ENCODE peak calls at places on chromosome 2, in seven cellular contexts. F is WTC11; G is spleen; L is stimulated activated CD4-positive, alpha-beta T cell treated with anti-CD3 and anti-CD28 coated beads, Interleukin-15, amount 100 ng/mL, for 48 hours; E is astrocyte of the spinal cord; T is lung; N is activated CD4-positive, alpha-beta T cell treated with anti-CD3 and anti-CD28 coated beads, Interleukin-2, amount 10 ng/mL, durations not matched to agents 7 days and 5 days. M is an unnamed sample.
A peak's percentile ranks its signal among the peaks of the same experiment; 100 is the strongest.

GRCh38 chr2:140905078-140905781 is 1225.6 kb downstream of the LRP1B start:
- DNase-seq in T (no peak), E (no peak), L (no peak), G (no peak), F (peak; percentile 72), N (no peak), M (no peak)

GRCh38 chr2:165576409-165576808 is 106.9 kb downstream of the CSRNP3 start:
- DNase-seq in F (no peak), E (no peak), N (no peak), T (no peak), L (no peak), G (no peak), M (no peak)

GRCh38 chr2:152304845-152305244 is 30.1 kb upstream of the FMNL2 start:
- DNase-seq in F (no peak), G (no peak), L (no peak), E (peak; percentile 14), T (no peak), N (no peak), M (no peak)

GRCh38 chr2:3493610-3493997 is 25.7 kb downstream of the ADI1 start:
- DNase-seq in E (peak; percentile 61), N (no peak), F (peak; percentile 49), G (no peak), L (no peak), T (no peak), M (no peak)

GRCh38 chr2:105102963-105103421 is 65.1 kb downstream of the MRPS9 start:
- DNase-seq in N (no peak), L (no peak), E (peak; percentile 78), G (no peak), T (no peak), F (peak; percentile 83), M (no peak)

GRCh38 chr2:150387586-150388288 is 99.7 kb downstream of the RND3 start:
- DNase-seq in F (no peak), E (no peak), L (no peak), G (no peak), T (no peak), N (no peak), M (no peak)

GRCh38 chr2:158809816-158810215 is 14.7 kb downstream of the DAPL1 start:
- DNase-seq in T (no peak), G (no peak), E (no peak), F (no peak), L (no peak), N (no peak), M (no peak)

GRCh38 chr2:201517094-201517493 is 65.6 kb downstream of the STRADB start:
- DNase-seq in F (no peak), G (no peak), T (no peak), N (no peak), E (peak; percentile 17), L (no peak), M (no peak)

M was measured in thoracic aorta.